ENCODE peak calls at places on chromosomes 4 and X, in eight cellular contexts. B is tibial nerve, F is HepG2, J is upper lobe of left lung, L is ovary, C is stomach, T is suprapubic skin, E is sigmoid colon. M is an unnamed sample. For H3K36me3, the result is how much of the 10 kb centered on the place peaks cover.

GRCh38 chrX:16212436-16212835 is 45.2 kb downstream of the MAGEB17 start:
- DNase-seq in B (no peak), F (peak), J (no peak), L (no peak), C (no peak), T (no peak), E (no peak), M (no peak)

GRCh38 chrX:46770006-46770816 is 11.3 kb upstream of the SLC9A7 start:
- DNase-seq in B (no peak), F (no peak), J (no peak), L (no peak), C (no peak), T (no peak), E (no peak), M (no peak)

GRCh38 chr4:138555584-138555983 is 313.4 kb upstream of the SLC7A11 start:
- DNase-seq in B (no peak), F (peak), J (no peak), L (no peak), C (no peak), T (no peak), E (no peak), M (no peak)

GRCh38 chr4:105951198-105951597 is 55.9 kb downstream of the NPNT start:
- DNase-seq in B (no peak), F (no peak), J (no peak), L (no peak), C (no peak), T (no peak), E (no peak), M (no peak)

GRCh38 chr4:172232966-172233365 is 419.8 kb downstream of the GALNTL6 start:
- DNase-seq in B (no peak), F (no peak), J (no peak), L (no peak), C (no peak), T (no peak), E (no peak), M (no peak)

GRCh38 chr4:37463457-37463856 is 218.9 kb downstream of the NWD2 start:
- DNase-seq in B (no peak), F (no peak), J (no peak), L (no peak), C (no peak), T (no peak), E (no peak), M (no peak)

GRCh38 chr4:152594981-152595916 is 59.4 kb upstream of the FBXW7 start:
- DNase-seq in B (no peak), F (no peak), J (no peak), L (no peak), C (no peak), T (no peak), E (no peak), M (no peak)

GRCh38 chr4:66568431-66568830 is 898.1 kb upstream of the EPHA5 start:
- DNase-seq in B (no peak), F (no peak), J (no peak), L (no peak), C (no peak), T (no peak), E (no peak), M (no peak)

GRCh38 chrX:73647632-73648322 is 84.8 kb downstream of the CHIC1 start:
- DNase-seq in B (no peak), F (no peak), J (no peak), L (no peak), C (no peak), T (no peak), E (no peak), M (no peak)

GRCh38 chr4:102612824-102613366 is 111.7 kb downstream of the NFKB1 start:
- DNase-seq in B (no peak), F (no peak), J (no peak), L (no peak), C (no peak), T (no peak), E (no peak), M (no peak)

GRCh38 chrX:39602226-39602625 is 495.5 kb downstream of the BCOR start:
- DNase-seq in B (no peak), F (no peak), J (no peak), L (no peak), C (no peak), T (no peak), E (no peak), M (no peak)

GRCh38 chr4:102299708-102300107 is 45.6 kb downstream of the SLC39A8 start:
- DNase-seq in B (no peak), F (peak), J (no peak), L (peak), C (peak), T (no peak), E (no peak), M (no peak)

GRCh38 chr4:81919238-81919637 is 447.5 kb upstream of the RASGEF1B start:
- DNase-seq in B (no peak), F (peak), J (no peak), L (no peak), C (no peak), T (no peak), E (no peak), M (no peak)

GRCh38 chr4:74426101-74426500 is 18.8 kb upstream of the AREG start:
- DNase-seq in B (no peak), F (no peak), J (no peak), L (no peak), C (no peak), T (no peak), E (no peak), M (no peak)

GRCh38 chr4:26520728-26521442 is 30.6 kb upstream of the CCKAR start:
- DNase-seq in B (no peak), F (no peak), J (no peak), L (no peak), C (no peak), T (no peak), E (peak), M (peak)

GRCh38 chrX:53440631-53441517 is 6.7 kb upstream of the HSD17B10 start:
- DNase-seq in B (peak), F (peak), J (no peak), L (peak), C (peak), T (peak), E (peak), M (peak)

GRCh38 chr4:128229458-128229805 is 58.2 kb downstream of the PGRMC2 start:
- DNase-seq in B (no peak), F (no peak), J (no peak), L (no peak), C (no peak), T (no peak), E (no peak), M (no peak)

GRCh38 chr4:144646523-144647094 is 653 bp downstream of the HHIP start:
- DNase-seq in B (no peak), F (no peak), J (peak), L (peak), C (no peak), T (no peak), E (no peak), M (no peak)

GRCh38 chr4:118918388-118918787 is 29.7 kb downstream of the SYNPO2 start:
- DNase-seq in B (no peak), F (no peak), J (no peak), L (no peak), C (no peak), T (no peak), E (no peak), M (no peak)

GRCh38 chrX:143095311-143095710 is 69.6 kb downstream of the SPANXN4 start:
- DNase-seq in B (no peak), F (no peak), J (no peak), L (no peak), C (no peak), T (no peak), E (no peak), M (no peak)

GRCh38 chrX:129116651-129117050 is 406.6 kb downstream of the SMARCA1 start:
- DNase-seq in B (no peak), F (peak), J (no peak), L (no peak), C (no peak), T (no peak), E (no peak), M (no peak)

GRCh38 chr4:177093964-177094363 is 215.7 kb upstream of the NEIL3 start:
- DNase-seq in B (no peak), F (no peak), J (no peak), L (no peak), C (no peak), T (no peak), E (no peak), M (no peak)

GRCh38 chr4:175351473-175351872 is 433.3 kb downstream of the ADAM29 start:
- DNase-seq in B (no peak), F (no peak), J (no peak), L (no peak), C (no peak), T (no peak), E (no peak), M (no peak)

GRCh38 chr4:151674804-151675290 is 86.0 kb downstream of the GATB start:
- DNase-seq in B (no peak), F (no peak), J (peak), L (peak), C (peak), T (no peak), E (peak), M (no peak)

GRCh38 chr4:37549003-37549402 is 137.2 kb downstream of the RELL1 start:
- DNase-seq in B (no peak), F (no peak), J (no peak), L (no peak), C (no peak), T (no peak), E (no peak), M (no peak)

GRCh38 chr4:97238956-97239698 is 904.1 kb downstream of the STPG2 start:
- DNase-seq in B (no peak), F (no peak), J (no peak), L (no peak), C (no peak), T (no peak), E (no peak), M (no peak)

GRCh38 chr4:48804584-48805301 is 24.7 kb upstream of the FRYL start:
- DNase-seq in B (no peak), F (peak), J (no peak), L (no peak), C (no peak), T (no peak), E (no peak), M (no peak)

GRCh38 chr4:128917781-128918180 is 108.3 kb downstream of the JADE1 start:
- DNase-seq in B (no peak), F (no peak), J (no peak), L (no peak), C (no peak), T (no peak), E (no peak), M (no peak)

GRCh38 chr4:81914623-81915022 is 442.9 kb upstream of the RASGEF1B start:
- DNase-seq in B (no peak), F (no peak), J (no peak), L (no peak), C (no peak), T (no peak), E (no peak), M (no peak)

GRCh38 chrX:17374619-17375360 is at the start of gene NHS:
- DNase-seq in B (peak), F (no peak), J (peak), L (peak), C (peak), T (no peak), E (peak), M (peak)

GRCh38 chr4:48410812-48411211 is 69.5 kb downstream of the SLAIN2 start:
- DNase-seq in B (no peak), F (no peak), J (no peak), L (no peak), C (no peak), T (no peak), E (no peak), M (no peak)

GRCh38 chrX:53266175-53266574 is 15.2 kb downstream of the IQSEC2 start:
- DNase-seq in B (no peak), F (no peak), J (no peak), L (no peak), C (no peak), T (no peak), E (no peak), M (no peak)

GRCh38 chr4:130705023-130705422 is 1609.1 kb downstream of the C4orf33 start:
- DNase-seq in B (no peak), F (no peak), J (no peak), L (no peak), C (no peak), T (no peak), E (no peak), M (no peak)

GRCh38 chr4:109611045-109611616 is 51.1 kb downstream of the MCUB start:
- DNase-seq in B (no peak), F (peak), J (no peak), L (no peak), C (no peak), T (no peak), E (no peak), M (no peak)

GRCh38 chr4:96983830-96984229 is 1143.9 kb downstream of the PDHA2 start:
- DNase-seq in B (no peak), F (no peak), J (no peak), L (no peak), C (no peak), T (no peak), E (no peak), M (no peak)

GRCh38 chrX:27085346-27085745 is 377.8 kb downstream of the PPP4R3C start:
- DNase-seq in B (no peak), F (no peak), J (no peak), L (no peak), C (no peak), T (no peak), E (no peak), M (no peak)

GRCh38 chrX:16185725-16186136 is 18.4 kb downstream of the MAGEB17 start:
- DNase-seq in B (no peak), F (no peak), J (no peak), L (no peak), C (no peak), T (no peak), E (no peak), M (no peak)

GRCh38 chrX:14006489-14006888 is 23.2 kb downstream of the GEMIN8 start:
- DNase-seq in B (no peak), F (no peak), J (no peak), L (no peak), C (no peak), T (no peak), E (no peak), M (no peak)

DNA sequence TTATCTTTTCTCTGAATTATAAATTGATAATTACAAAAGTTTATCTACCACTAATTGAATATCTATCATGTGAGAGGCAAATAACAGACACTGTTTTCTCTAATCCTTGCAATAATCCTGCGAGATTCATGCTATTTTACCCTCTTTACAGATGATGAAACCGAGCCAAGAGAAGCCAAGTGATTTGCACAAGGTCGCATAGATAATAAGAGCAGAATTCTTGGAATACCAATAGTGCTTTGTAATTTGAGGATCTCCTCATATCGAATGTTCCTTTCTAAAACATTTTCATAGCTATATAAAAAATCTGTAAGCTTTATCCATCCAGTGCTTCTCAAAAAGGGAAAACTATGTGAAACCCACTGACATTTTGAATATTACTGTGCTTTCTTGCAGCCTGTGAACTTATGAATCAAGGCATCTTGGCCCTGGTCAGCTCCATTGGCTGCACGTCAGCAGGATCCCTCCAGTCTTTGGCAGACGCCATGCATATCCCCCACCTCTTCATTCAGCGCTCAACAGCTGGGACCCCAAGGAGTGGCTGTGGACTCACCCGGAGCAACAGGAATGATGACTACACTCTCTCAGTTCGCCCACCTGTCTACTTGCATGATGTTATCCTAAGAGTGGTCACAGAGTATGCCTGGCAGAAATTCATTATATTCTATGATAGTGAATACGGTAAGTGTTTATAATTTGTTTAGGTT is 743.8 kb upstream of the ATOH1 start:
- DNase-seq in B (no peak), F (no peak), J (no peak), L (no peak), C (no peak), T (no peak), E (no peak), M (no peak)
- TF ChIP-seq EP300 in B (no peak), F (no peak), J (no peak), L (no peak), C (no peak), T (no peak), E (no peak), M (no peak)

DNA sequence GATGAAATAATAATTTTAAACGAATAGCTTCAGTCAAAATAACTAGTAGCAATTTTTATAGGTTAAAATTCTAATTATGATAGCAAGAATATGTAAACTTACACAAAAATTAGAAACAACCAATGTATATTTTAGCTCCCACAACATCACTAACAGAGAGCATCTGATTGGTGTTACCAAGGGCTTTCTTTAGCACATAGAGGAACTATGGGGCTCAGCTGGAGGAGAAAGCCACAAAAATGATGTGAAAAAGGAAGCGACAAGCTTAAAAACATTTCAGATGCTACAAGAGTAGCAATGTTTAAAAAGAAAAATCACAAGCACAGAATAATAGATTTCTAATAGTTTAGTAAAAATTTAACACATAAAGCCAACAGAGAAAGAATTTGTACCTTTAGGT is 56.3 kb downstream of the ATP8A1 start:
- DNase-seq in B (no peak), F (no peak), J (no peak), L (no peak), C (no peak), T (no peak), E (no peak), M (no peak)
- H3K27ac ChIP-seq in B (no peak), F (no peak), J (no peak), L (no peak), C (no peak), T (no peak), E (no peak), M (no peak)

GRCh38 chr4:88063634-88064296 is 56.3 kb downstream of the PKD2 start:
- DNase-seq in B (no peak), F (no peak), J (no peak), L (no peak), C (no peak), T (no peak), E (no peak), M (no peak)
- H3K36me3 ChIP-seq in B (under half), F (under half), J (under half), L (under half), C (half or more), T (half or more), E (half or more), M (half or more)

GRCh38 chr4:21205821-21206531 is 505.7 kb downstream of the PACRGL start:
- DNase-seq in B (no peak), F (peak), J (no peak), L (no peak), C (no peak), T (no peak), E (no peak), M (no peak)

GRCh38 chr4:21198683-21199082 is 498.4 kb downstream of the PACRGL start:
- DNase-seq in B (no peak), F (peak), J (no peak), L (no peak), C (no peak), T (no peak), E (no peak), M (no peak)

GRCh38 chr4:21202959-21203358 is 502.7 kb downstream of the PACRGL start:
- DNase-seq in B (no peak), F (no peak), J (no peak), L (no peak), C (no peak), T (no peak), E (no peak), M (no peak)

GRCh38 chr4:21203416-21203815 is 503.2 kb downstream of the PACRGL start:
- DNase-seq in B (no peak), F (no peak), J (no peak), L (no peak), C (no peak), T (no peak), E (no peak), M (no peak)
- TF ChIP-seq EP300 in B (no peak), F (no peak), J (no peak), L (no peak), C (no peak), T (no peak), E (no peak), M (no peak)

M was measured in esophagus muscularis mucosa.